ENCODE peak calls at places on chromosomes 3 and 15, in five cellular contexts. Q, D, B, Z and O are unnamed samples.

GRCh38 chr3:74630602-74631001 is 16.1 kb upstream of the CNTN3 start:
- DNase-seq in Q (no peak), D (no peak), B (no peak), Z (no peak), O (no peak)

GRCh38 chr15:93319121-93319814 is 230.3 kb upstream of the RGMA start:
- DNase-seq in Q (no peak), D (no peak), B (no peak), Z (peak), O (no peak)

GRCh38 chr3:10995871-10996270 is 3.3 kb downstream of the SLC6A1 start:
- DNase-seq in Q (no peak), D (no peak), B (no peak), Z (no peak), O (no peak)

GRCh38 chr15:51576911-51577500 is 45.6 kb downstream of the DMXL2 start:
- DNase-seq in Q (no peak), D (no peak), B (no peak), Z (peak), O (no peak)

GRCh38 chr3:79204351-79204750 is 563.4 kb downstream of the ROBO1 start:
- DNase-seq in Q (no peak), D (no peak), B (no peak), Z (no peak), O (no peak)

GRCh38 chr3:197761784-197762183 is 12.1 kb downstream of the FYTTD1 start:
- DNase-seq in Q (no peak), D (no peak), B (no peak), Z (no peak), O (no peak)

GRCh38 chr15:29452881-29453731 is 183.5 kb upstream of the NSMCE3 start:
- DNase-seq in Q (peak), D (no peak), B (no peak), Z (no peak), O (no peak)

GRCh38 chr15:67067161-67067853 is 1.9 kb downstream of the SMAD3 start:
- DNase-seq in Q (peak), D (peak), B (no peak), Z (no peak), O (no peak)

GRCh38 chr3:174874258-174874657 is 15.1 kb downstream of the NAALADL2 start:
- DNase-seq in Q (no peak), D (no peak), B (no peak), Z (no peak), O (no peak)

GRCh38 chr15:67143646-67144045 is 78.2 kb downstream of the SMAD3 start:
- DNase-seq in Q (no peak), D (no peak), B (no peak), Z (no peak), O (no peak)

GRCh38 chr3:174062923-174063322 is 665.4 kb downstream of the NLGN1 start:
- DNase-seq in Q (peak), D (no peak), B (no peak), Z (no peak), O (no peak)

GRCh38 chr3:153830552-153830951 is 290.6 kb upstream of the ARHGEF26 start:
- DNase-seq in Q (no peak), D (no peak), B (no peak), Z (no peak), O (no peak)

GRCh38 chr15:95770191-95770590 is 560.3 kb upstream of the NR2F2 start:
- DNase-seq in Q (peak), D (no peak), B (no peak), Z (no peak), O (peak)

GRCh38 chr15:69758810-69759410 is 306.3 kb downstream of the RPLP1 start:
- DNase-seq in Q (peak), D (peak), B (peak), Z (no peak), O (no peak)

GRCh38 chr3:173221010-173221409 is 80.0 kb upstream of the SPATA16 start:
- DNase-seq in Q (peak), D (peak), B (no peak), Z (no peak), O (no peak)

GRCh38 chr3:85360742-85361387 is 402.1 kb downstream of the CADM2 start:
- DNase-seq in Q (peak), D (peak), B (no peak), Z (peak), O (peak)

GRCh38 chr3:124584552-124585391 is 145.5 kb upstream of the UMPS start:
- DNase-seq in Q (peak), D (no peak), B (no peak), Z (peak), O (no peak)

GRCh38 chr3:142981901-142982773 is 18.7 kb upstream of the PAQR9 start:
- DNase-seq in Q (no peak), D (peak), B (no peak), Z (no peak), O (no peak)

GRCh38 chr3:185929192-185930151 is 8.3 kb downstream of the TRA2B start:
- DNase-seq in Q (peak), D (no peak), B (no peak), Z (peak), O (no peak)
- TF ChIP-seq POLR2A in Q (peak), D (no peak), B (no peak), Z (peak), O (no peak)

DNA sequence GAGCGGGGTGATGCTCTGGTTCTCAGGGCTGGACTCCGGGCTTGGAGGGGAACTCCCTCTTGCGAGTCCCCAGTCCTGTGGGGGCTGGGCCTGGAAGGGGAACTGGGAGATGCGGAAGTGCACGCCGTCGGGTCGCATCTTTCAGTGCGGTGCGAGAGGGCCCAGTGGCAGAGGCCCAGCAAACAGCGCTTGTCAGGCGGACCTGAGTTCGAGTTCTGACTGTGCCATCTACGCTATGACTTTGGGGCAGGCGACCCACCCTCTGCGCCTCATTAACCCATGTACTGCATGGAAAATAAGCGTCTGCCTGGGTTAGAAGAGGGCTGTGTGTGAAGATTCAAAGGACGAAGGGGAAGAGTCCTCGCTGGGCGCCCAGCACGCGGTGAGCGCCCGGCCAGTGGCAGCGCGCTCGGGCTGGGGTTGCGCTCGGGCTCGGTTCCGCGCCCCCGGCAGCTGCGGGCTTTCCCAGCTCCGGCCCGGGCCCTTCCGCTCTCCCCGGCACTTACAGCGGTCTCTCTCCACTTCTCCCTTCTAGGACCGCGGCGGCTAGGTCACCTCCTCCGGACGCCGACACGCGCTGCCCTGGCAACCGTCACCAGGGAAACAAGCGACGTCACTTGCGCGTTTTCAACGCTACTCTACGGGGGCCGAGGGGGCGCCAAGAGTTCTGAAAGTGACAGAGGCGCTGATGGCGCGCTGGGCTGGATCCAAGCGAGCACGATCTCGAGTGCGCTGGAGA is at the start of gene CCDC13:
- DNase-seq in Q (peak), D (peak), B (peak), Z (peak), O (peak)
- TF ChIP-seq POLR2A in Q (no peak), D (peak), B (no peak), Z (no peak), O (no peak)

DNA sequence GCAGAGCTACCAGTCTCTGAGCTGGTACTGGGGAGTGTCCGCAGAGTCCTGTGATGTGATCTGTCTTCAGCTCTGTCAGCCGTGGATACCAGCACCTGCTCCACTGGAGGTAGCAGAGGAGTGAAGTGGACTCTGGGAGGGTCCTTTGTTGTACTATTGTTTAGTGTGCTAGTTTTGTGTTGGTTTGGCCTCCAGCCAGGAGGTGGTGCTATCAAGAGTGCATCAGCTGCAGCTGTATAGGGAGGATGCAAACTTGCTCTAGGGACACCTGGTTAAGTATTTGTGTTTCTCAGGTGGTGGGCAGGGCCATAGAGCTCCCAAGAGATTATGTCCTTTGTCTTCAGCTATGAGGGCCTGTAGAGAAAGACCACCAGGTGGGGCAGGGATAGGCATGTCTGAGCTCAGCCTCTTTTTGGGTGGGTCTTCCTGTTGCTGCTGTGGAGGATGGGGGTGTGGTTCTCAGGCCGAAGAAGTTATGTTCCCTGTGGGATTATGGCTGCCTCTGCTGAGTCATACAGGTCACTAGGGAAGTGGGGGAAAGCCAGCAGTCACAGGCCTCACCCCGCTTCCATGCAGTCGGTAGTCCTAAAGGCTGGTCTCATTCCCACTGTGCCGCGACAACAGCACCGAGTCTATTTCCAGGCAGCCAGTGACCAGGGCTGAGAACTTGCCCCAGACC is 443.2 kb upstream of the TBL1XR1 start:
- DNase-seq in Q (no peak), D (no peak), B (no peak), Z (no peak), O (no peak)
- TF ChIP-seq POLR2A in Q (no peak), D (no peak), B (no peak), Z (no peak), O (no peak)

DNA sequence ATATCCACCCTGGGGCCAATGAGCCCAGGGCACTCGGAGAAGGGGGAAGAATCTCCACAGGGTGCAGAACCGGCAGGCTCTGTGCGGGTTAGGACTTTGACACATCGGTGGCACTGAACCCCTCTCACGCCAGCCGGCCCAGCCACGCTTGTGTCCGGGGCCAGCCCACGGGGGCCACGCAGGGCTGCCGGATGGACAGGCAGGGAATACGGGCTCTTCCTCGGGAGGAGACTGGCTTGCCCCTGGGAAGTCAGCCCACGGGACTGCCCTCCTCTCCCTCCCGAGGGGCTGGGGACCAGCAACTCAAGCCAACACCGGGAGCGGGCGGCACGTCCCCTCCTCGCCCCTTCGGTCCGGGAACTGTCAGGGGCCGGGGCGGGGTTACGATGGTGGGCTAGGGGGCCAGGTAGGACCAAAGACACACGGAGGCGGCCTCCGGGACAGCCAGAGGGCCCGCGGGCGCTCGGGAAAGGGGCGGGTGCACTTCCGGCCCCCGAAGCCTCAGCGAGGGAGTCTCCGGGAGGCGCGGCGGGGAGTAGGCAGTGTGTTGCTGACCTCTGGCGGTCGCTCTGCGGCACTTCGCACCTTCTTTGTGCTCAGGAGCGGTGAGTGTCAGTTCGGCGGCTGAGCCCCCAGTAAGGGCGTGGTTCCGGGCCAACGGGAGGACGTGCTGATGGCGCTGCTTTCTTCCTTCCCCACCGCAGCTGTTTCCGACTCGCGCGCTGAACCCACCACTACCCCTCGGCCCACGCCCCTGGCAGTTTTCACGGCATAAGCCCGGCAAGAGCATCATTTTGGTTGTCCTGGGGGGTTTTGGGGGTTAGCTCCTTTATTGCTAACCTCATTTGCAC is 5.1 kb upstream of the CYP8B1 start:
- DNase-seq in Q (peak), D (peak), B (peak), Z (peak), O (peak)
- TF ChIP-seq POLR2A in Q (no peak), D (peak), B (no peak), Z (peak), O (peak)

GRCh38 chr3:108126348-108126747 is 35.5 kb upstream of the CD47 start:
- DNase-seq in Q (no peak), D (no peak), B (no peak), Z (no peak), O (no peak)

GRCh38 chr3:108127301-108127988 is 36.6 kb upstream of the CD47 start:
- DNase-seq in Q (no peak), D (no peak), B (no peak), Z (no peak), O (no peak)

GRCh38 chr3:108125151-108125540 is 34.3 kb upstream of the CD47 start:
- DNase-seq in Q (no peak), D (no peak), B (no peak), Z (no peak), O (no peak)

GRCh38 chr3:108124337-108125150 is 33.7 kb upstream of the CD47 start:
- DNase-seq in Q (peak), D (peak), B (no peak), Z (peak), O (no peak)

GRCh38 chr3:108125550-108126071 is 34.8 kb upstream of the CD47 start:
- DNase-seq in Q (peak), D (peak), B (peak), Z (peak), O (no peak)
- TF ChIP-seq POLR2A in Q (no peak), D (peak), B (peak), Z (no peak), O (no peak)

GRCh38 chr3:125593991-125594574 is 1.2 kb downstream of the OSBPL11 start:
- DNase-seq in Q (peak), D (peak), B (no peak), Z (no peak), O (no peak)
- TF ChIP-seq POLR2A in Q (no peak), D (no peak), B (no peak), Z (no peak), O (no peak)

GRCh38 chr15:22978691-22979068 is 1.5 kb downstream of the CYFIP1 start:
- DNase-seq in Q (no peak), D (no peak), B (no peak), Z (no peak), O (no peak)

GRCh38 chr15:22981336-22981840 is 1.2 kb upstream of the CYFIP1 start:
- DNase-seq in Q (no peak), D (no peak), B (no peak), Z (no peak), O (no peak)

GRCh38 chr15:22979699-22980188 is 424 bp downstream of the CYFIP1 start:
- DNase-seq in Q (peak), D (no peak), B (no peak), Z (no peak), O (no peak)

GRCh38 chr15:22979069-22979698 is 984 bp downstream of the CYFIP1 start:
- DNase-seq in Q (peak), D (peak), B (no peak), Z (peak), O (peak)

GRCh38 chr15:22980189-22981136 is at the start of gene CYFIP1:
- DNase-seq in Q (peak), D (no peak), B (no peak), Z (peak), O (peak)
- TF ChIP-seq POLR2A in Q (peak), D (no peak), B (no peak), Z (no peak), O (peak)